ENCODE peak calls at places on chromosomes 3 and 15, in ten cellular contexts. C, Y, N, G, U, W, X, Q, M and T are unnamed samples.
A peak's percentile ranks its signal among the peaks of the same experiment; 100 is the strongest.

GRCh38 chr15:72306211-72306785 is 13.7 kb downstream of the CELF6 start:
- DNase-seq in C (no peak), Y (peak; percentile 32), X (no peak), N (no peak), Q (no peak), G (peak; percentile 49), W (no peak), U (no peak), M (no peak), T (no peak)

GRCh38 chr15:40439461-40440299 is 1.1 kb upstream of the BAHD1 start:
- DNase-seq in U (peak; percentile 47), C (no peak), W (peak; percentile 42), X (no peak), Y (peak; percentile 26), M (peak; percentile 74), G (peak; percentile 87), Q (peak; percentile 24), N (no peak), T (peak; percentile 65)

GRCh38 chr15:25247418-25248030 is 191.3 kb downstream of the UBE3A start:
- DNase-seq in U (no peak), G (peak; percentile 5), N (no peak), Y (no peak), C (peak; percentile 27), W (no peak), X (no peak), Q (no peak), M (peak; percentile 33), T (peak; percentile 3)

GRCh38 chr3:53170325-53171108 is 9.5 kb downstream of the PRKCD start:
- DNase-seq in X (no peak), C (no peak), W (no peak), G (no peak), Q (peak; percentile 93), U (no peak), N (no peak), M (no peak), Y (no peak), T (no peak)

GRCh38 chr3:54053201-54053600 is 69.2 kb upstream of the CACNA2D3 start:
- DNase-seq in C (no peak), G (no peak), Y (no peak), Q (no peak), N (no peak), M (no peak), U (no peak), W (no peak), X (no peak), T (no peak)

GRCh38 chr3:54999801-55000200 is 71.9 kb upstream of the LRTM1 start:
- DNase-seq in C (no peak), Y (peak; percentile 41), Q (no peak), N (no peak), G (no peak), X (no peak), U (peak; percentile 28), W (no peak), M (no peak), T (no peak)

GRCh38 chr3:55899887-55900286 is 412.8 kb upstream of the WNT5A start:
- DNase-seq in N (no peak), G (peak; percentile 50), C (no peak), W (no peak), U (peak; percentile 3), Y (no peak), Q (no peak), X (no peak), M (no peak), T (peak; percentile 23)

GRCh38 chr15:48144889-48145288 is 24.1 kb downstream of the SLC24A5 start:
- DNase-seq in M (no peak), G (no peak), Y (peak; percentile 23), X (no peak), U (no peak), N (no peak), Q (peak; percentile 8), C (no peak), W (no peak), T (no peak)

DNA sequence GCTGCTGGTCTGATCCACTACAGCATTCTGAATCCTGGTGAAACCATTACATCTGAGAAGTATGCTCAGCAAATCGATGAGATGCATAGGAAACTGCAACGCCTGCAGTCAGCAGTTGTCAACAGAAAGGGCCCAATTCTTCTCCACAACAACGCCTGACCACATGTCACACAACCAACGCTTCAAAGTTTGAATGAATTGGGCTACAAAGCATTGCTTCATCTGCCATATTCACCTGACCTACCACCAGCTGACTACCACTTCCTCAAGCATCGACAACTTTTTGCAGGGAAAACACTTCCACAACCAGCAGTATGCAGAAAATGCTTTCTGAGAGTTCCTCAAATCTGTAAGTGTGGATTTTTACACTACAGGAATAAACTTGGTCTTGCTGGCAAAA is 54.7 kb upstream of the C2CD4B start:
- DNase-seq in Y (no peak), X (no peak), G (no peak), Q (no peak), U (no peak), M (no peak), W (no peak), N (no peak), C (no peak), T (no peak)
- TF ChIP-seq CTCF in Y (no peak), X (no peak), G (no peak), Q (no peak), U (no peak), M (no peak), W (no peak), N (no peak), C (no peak), T (no peak)

GRCh38 chr3:24151595-24151994 is 206.5 kb downstream of the NR1D2 start:
- DNase-seq in M (no peak), Y (peak; percentile 6), C (no peak), W (no peak), U (no peak), G (no peak), X (no peak), N (no peak), Q (no peak), T (no peak)

GRCh38 chr3:24154751-24155150 is 209.7 kb downstream of the NR1D2 start:
- DNase-seq in N (no peak), C (no peak), U (no peak), Y (no peak), W (no peak), G (no peak), M (no peak), X (no peak), Q (no peak), T (no peak)

GRCh38 chr3:24155291-24155690 is 210.2 kb downstream of the NR1D2 start:
- DNase-seq in X (no peak), G (no peak), C (no peak), W (no peak), U (no peak), M (no peak), Y (no peak), Q (no peak), N (no peak), T (no peak)

GRCh38 chr3:24156466-24156865 is 211.4 kb downstream of the NR1D2 start:
- DNase-seq in U (no peak), X (peak; percentile 49), C (no peak), Q (no peak), N (no peak), M (no peak), Y (peak; percentile 41), G (no peak), W (no peak), T (no peak)

DNA sequence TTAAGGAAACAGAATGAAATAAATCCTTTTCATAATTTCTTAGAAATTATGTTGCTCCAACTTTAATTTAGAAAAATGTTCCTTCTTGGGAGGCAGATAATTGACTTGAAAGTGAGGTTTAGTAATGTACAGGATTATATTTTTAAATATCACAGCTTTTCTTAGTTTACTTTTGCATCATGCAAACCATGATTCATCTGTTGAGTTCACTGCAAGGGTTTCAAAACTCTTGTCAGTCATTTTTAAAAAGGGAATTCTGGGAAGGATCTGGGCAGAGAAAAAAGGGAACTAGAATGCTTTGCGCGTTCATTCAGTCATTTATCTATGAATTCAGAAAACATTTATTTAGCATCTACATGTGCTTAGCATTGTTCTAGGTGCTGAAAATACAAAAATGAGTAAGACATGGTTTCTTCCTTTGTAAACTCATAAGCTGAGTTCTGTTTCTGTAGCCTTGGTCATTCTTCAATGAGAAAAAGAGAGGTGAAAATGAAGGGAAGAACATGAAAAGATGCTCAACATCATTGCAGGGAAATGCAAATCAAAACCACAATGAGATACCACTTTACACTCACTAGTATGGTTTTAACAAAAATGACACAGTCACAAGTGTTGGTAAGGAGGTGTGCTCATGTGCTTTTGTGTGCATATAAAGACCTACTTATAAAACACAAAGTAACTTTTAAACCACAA is 209.1 kb downstream of the NR1D2 start:
- DNase-seq in Q (no peak), C (no peak), N (no peak), W (no peak), G (no peak), U (no peak), X (no peak), Y (no peak), M (no peak), T (no peak)
- H3K4me1 ChIP-seq in Q (no peaks in the 10 kb centered on the region), C (no peaks in the 10 kb centered on the region), N (no peaks in the 10 kb centered on the region), W (peaks cover 22% of the 10 kb centered on the region), G (no peaks in the 10 kb centered on the region), U (no peaks in the 10 kb centered on the region), X (peaks cover 46% of the 10 kb centered on the region), Y (peaks cover 6% of the 10 kb centered on the region), M (peaks cover 61% of the 10 kb centered on the region), T (no peaks in the 10 kb centered on the region)

GRCh38 chr3:74135808-74136207 is 478.7 kb downstream of the CNTN3 start:
- DNase-seq in C (no peak), Y (no peak), W (no peak), N (no peak), X (no peak), G (no peak), M (no peak), Q (no peak), U (no peak), T (no peak)

GRCh38 chr3:74145277-74145676 is 469.2 kb downstream of the CNTN3 start:
- DNase-seq in W (no peak), Y (no peak), Q (no peak), U (no peak), X (no peak), M (no peak), C (no peak), N (no peak), G (no peak), T (no peak)

GRCh38 chr3:74137790-74138189 is 476.7 kb downstream of the CNTN3 start:
- DNase-seq in W (no peak), M (no peak), N (no peak), C (no peak), Q (no peak), X (no peak), Y (no peak), G (no peak), U (no peak), T (no peak)

DNA sequence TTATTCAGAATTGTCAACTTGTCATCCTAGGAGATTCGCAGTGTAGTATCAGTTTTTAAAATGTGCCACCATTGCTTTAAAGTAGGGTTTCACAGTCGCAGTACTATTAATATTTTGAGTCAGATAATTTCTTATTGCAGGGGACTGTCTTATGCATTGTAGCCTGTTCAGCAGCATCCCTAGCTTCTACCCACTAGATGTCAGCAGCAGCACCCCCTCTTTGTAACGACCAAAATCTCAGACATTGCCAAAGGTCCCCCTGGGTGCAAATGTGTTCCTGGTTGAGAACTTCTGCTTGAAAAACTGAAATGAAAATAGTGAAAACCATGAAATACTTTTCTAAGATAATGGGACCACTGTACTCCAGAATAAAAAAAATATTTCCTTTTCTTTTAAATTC is 474.8 kb downstream of the CNTN3 start:
- DNase-seq in U (no peak), Q (peak; percentile 36), N (no peak), G (no peak), M (no peak), C (no peak), Y (no peak), X (no peak), W (no peak), T (no peak)
- TF ChIP-seq CTCF in U (no peak), Q (peak; percentile 26), N (no peak), G (peak; percentile 53), M (no peak), C (no peak), Y (peak; percentile 30), X (no peak), W (peak; percentile 15), T (no peak)

GRCh38 chr15:90405208-90405607 is 17.2 kb downstream of the IQGAP1 start:
- DNase-seq in G (no peak), U (no peak), Q (no peak), X (no peak), C (no peak), N (no peak), Y (no peak), M (no peak), W (no peak), T (no peak)

GRCh38 chr15:90411176-90411575 is 23.1 kb downstream of the IQGAP1 start:
- DNase-seq in X (no peak), M (no peak), U (no peak), N (no peak), Q (no peak), G (no peak), C (no peak), Y (no peak), W (no peak), T (no peak)

GRCh38 chr15:90412356-90413194 is 24.5 kb downstream of the IQGAP1 start:
- DNase-seq in X (peak; percentile 84), M (no peak), G (peak; percentile 60), Y (peak; percentile 67), U (no peak), N (no peak), C (no peak), W (no peak), Q (no peak), T (peak; percentile 73)

GRCh38 chr15:90407871-90408317 is 19.9 kb downstream of the IQGAP1 start:
- DNase-seq in N (no peak), G (no peak), M (no peak), Q (no peak), U (no peak), C (no peak), X (no peak), Y (peak; percentile 61), W (no peak), T (no peak)

DNA sequence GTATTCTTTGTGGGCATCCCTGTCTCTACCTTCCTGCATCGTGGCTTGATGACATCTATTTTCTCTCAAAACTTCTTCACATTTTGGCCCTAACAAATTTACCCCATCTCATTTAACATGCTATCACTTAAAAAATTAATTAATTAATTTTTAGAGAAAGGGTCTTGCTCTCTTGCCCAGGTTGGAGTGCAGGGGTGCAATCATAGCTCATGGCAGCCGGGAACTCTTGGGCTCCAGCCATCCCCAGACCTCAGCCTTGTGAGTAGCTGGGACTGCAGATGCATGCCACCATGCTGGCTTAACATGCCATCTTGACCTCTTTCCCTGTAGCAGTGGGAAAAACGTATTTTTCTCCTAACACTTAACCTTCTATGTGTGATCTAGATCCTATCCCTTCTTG is 20.6 kb downstream of the IQGAP1 start:
- DNase-seq in G (no peak), Y (no peak), U (no peak), C (no peak), Q (no peak), X (no peak), N (no peak), M (no peak), W (no peak), T (no peak)
- H3K4me1 ChIP-seq in G (peaks cover 7% of the 10 kb centered on the region), Y (peaks cover 12% of the 10 kb centered on the region), U (no peaks in the 10 kb centered on the region), C (peaks cover 33% of the 10 kb centered on the region), Q (peaks cover 12% of the 10 kb centered on the region), X (peaks cover 29% of the 10 kb centered on the region), N (peaks cover 29% of the 10 kb centered on the region), M (peaks cover 87% of the 10 kb centered on the region), W (peaks cover 85% of the 10 kb centered on the region), T (peaks cover 45% of the 10 kb centered on the region)